ENCODE peak calls at places on chromosomes 5 and 9, in seven cellular contexts. S is psoas muscle, I is HepG2, Z is heart left ventricle, Y is heart right ventricle, F is GM12865, O is Peyer's patch. R is an unnamed sample.

GRCh38 chr5:119322948-119323629 is 32.7 kb upstream of the TNFAIP8 start:
- DNase-seq in S (no peak), I (no peak), Z (no peak), Y (no peak), F (peak; percentile 66), O (no peak), R (peak; percentile 49)

GRCh38 chr9:119050281-119050680 is 319.0 kb downstream of the BRINP1 start:
- DNase-seq in S (no peak), I (no peak), Z (no peak), Y (no peak), F (no peak), O (no peak), R (no peak)

GRCh38 chr5:66633754-66634153 is 37.6 kb downstream of the MAST4 start:
- DNase-seq in S (no peak), I (peak; percentile 25), Z (no peak), Y (no peak), F (no peak), O (no peak), R (no peak)

GRCh38 chr5:173639-174600 is 17.4 kb upstream of the LRRC14B start:
- DNase-seq in S (peak; percentile 33), I (no peak), Z (no peak), Y (no peak), F (no peak), O (peak; percentile 27), R (no peak)

GRCh38 chr9:89810434-89810833 is 205.6 kb downstream of the GADD45G start:
- DNase-seq in S (no peak), I (no peak), Z (no peak), Y (no peak), F (no peak), O (no peak), R (no peak)

GRCh38 chr5:177195307-177195952 is 61.9 kb downstream of the NSD1 start:
- DNase-seq in S (no peak), I (no peak), Z (no peak), Y (no peak), F (no peak), O (no peak), R (no peak)

GRCh38 chr5:124436294-124436693 is 310.1 kb downstream of the ZNF608 start:
- DNase-seq in S (no peak), I (no peak), Z (no peak), Y (no peak), F (no peak), O (no peak), R (no peak)

GRCh38 chr5:76583163-76584047 is 39.8 kb downstream of the F2RL2 start:
- DNase-seq in S (no peak), I (no peak), Z (no peak), Y (no peak), F (peak; percentile 35), O (no peak), R (no peak)

GRCh38 chr5:65722575-65723424 is 795 bp downstream of the NLN start:
- DNase-seq in S (no peak), I (peak; percentile 29), Z (peak; percentile 30), Y (no peak), F (peak; percentile 54), O (no peak), R (peak; percentile 13)

GRCh38 chr9:136482046-136482792 is 621 bp downstream of the SEC16A start:
- DNase-seq in S (no peak), I (no peak), Z (no peak), Y (no peak), F (peak; percentile 39), O (no peak), R (peak; percentile 62)

GRCh38 chr5:116778015-116778414 is 203.4 kb upstream of the SEMA6A start:
- DNase-seq in S (no peak), I (no peak), Z (no peak), Y (no peak), F (no peak), O (no peak), R (no peak)

GRCh38 chr9:135617991-135618411 is 21.3 kb downstream of the GLT6D1 start:
- DNase-seq in S (no peak), I (no peak), Z (no peak), Y (no peak), F (no peak), O (no peak), R (no peak)

GRCh38 chr9:134899818-134900325 is 17.8 kb downstream of the FCN1 start:
- DNase-seq in S (no peak), I (no peak), Z (no peak), Y (no peak), F (no peak), O (no peak), R (no peak)

DNA sequence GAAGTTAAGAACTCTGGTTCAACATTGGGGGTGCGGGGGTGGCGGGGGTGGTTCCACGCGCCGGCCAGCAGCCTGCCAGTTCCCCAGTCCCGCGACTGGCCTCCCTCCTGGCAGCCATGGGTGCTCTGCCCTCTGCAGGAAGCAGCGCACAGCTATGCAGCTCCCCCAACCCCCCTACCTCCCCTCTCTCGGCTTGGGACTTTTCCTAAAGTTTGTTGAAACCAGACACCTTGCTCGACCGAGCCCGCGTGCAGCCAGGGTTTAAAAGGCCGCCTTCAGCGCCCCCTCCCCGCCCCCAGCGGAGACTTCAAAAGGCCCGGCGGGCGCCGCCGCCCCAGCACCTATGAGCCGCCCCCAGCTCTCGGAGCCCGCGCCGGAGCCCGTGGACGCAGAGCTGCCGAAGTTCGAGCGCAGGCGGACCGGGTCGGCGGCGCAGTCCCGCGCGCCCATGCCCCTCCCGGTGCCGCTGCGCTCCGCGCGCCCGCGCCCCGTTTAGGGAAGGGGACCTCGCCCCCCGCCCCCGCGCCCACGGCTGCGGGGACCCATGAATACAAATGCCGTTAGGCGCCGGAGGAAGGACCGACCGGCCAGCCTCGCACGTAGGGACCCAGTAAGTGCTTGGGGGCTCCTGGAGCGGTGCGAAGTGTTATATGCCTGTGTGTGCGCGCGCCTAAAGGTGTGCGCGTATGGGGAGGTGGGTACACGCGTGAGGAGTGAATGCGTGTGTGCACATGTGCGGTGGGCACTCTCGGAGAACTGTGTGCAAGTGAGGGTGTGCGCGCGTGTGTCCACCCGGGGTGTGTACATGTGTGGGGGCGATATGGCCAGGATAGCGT is 1.4 kb upstream of the COL27A1 start:
- DNase-seq in S (peak; percentile 57), I (peak; percentile 95), Z (no peak), Y (no peak), F (no peak), O (no peak), R (peak; percentile 15)
- TF ChIP-seq CTCF in S (peak; percentile 9), I (peak; percentile 96), Z (peak; percentile 33), Y (no peak), F (no peak), O (no peak), R (no peak)

DNA sequence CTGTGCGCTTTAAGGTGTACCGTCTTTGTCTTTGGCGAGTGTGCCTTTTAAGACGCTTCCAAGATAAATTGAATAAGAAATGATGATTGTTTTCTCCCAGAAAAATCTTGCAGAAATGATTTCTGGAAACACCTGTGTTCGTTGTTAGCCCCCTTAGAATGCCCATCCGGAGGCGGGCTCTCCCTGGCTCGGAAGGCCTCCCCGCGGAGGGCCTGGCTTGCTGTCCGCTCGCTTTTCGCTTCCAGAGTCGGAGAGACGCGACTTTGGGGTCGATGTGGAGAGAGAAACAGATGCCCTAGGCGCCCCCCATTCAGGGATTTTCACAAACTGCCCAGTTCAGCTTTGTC is 23.9 kb downstream of the LECT2 start:
- DNase-seq in S (no peak), I (no peak), Z (no peak), Y (no peak), F (no peak), O (no peak), R (no peak)
- TF ChIP-seq CTCF in S (no peak), I (no peak), Z (no peak), Y (no peak), F (no peak), O (no peak), R (no peak)

GRCh38 chr5:100424787-100425186 is 110.4 kb upstream of the FAM174A start:
- DNase-seq in S (no peak), I (no peak), Z (no peak), Y (no peak), F (no peak), O (no peak), R (peak; percentile 9)

DNA sequence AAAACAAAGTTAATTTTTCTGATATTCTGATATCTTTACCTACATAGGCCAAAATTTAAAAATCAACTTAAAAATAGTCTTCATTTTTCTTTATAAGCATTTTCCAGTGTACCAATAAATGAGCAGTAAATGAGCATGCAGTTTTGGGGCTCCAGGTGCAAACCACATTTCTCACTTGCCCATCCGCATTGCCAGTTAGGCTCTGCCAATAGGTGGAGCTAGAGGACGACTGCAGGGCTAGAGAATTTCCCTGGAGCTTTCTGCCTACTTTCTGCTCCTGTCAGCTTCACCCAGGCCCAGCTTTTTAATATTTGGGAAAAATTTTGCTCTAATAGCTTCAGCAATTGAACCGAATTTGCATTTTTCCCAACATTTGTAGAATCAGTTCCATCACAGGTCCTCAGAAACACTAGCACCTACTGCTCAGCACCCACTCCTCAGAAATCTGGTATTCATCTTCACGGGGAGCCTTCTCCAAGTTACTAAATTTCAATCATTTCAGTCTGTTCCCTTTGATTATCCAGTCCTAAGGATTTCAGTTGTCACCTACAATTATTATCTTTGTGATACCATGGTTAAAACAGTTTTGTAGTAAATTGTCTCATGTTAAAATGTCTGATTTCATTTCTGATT is 104.8 kb upstream of the FAM174A start:
- DNase-seq in S (peak; percentile 39), I (peak; percentile 26), Z (peak; percentile 37), Y (peak; percentile 32), F (peak; percentile 58), O (peak; percentile 46), R (peak; percentile 60)
- TF ChIP-seq CTCF in S (peak; percentile 91), I (peak; percentile 76), Z (peak; percentile 77), Y (peak; percentile 64), F (peak; percentile 96), O (peak; percentile 51), R (peak; percentile 73)

GRCh38 chr9:127801955-127802575 is 617 bp upstream of the FPGS start:
- DNase-seq in S (no peak), I (no peak), Z (no peak), Y (no peak), F (no peak), O (no peak), R (no peak)

GRCh38 chr9:127803507-127804352 is 1.0 kb downstream of the FPGS start:
- DNase-seq in S (peak; percentile 83), I (no peak), Z (no peak), Y (no peak), F (no peak), O (no peak), R (peak; percentile 41)

GRCh38 chr9:127806871-127807270 is 4.2 kb downstream of the FPGS start:
- DNase-seq in S (no peak), I (no peak), Z (no peak), Y (no peak), F (no peak), O (no peak), R (no peak)

GRCh38 chr9:127805620-127806019 is 2.9 kb downstream of the FPGS start:
- DNase-seq in S (no peak), I (peak; percentile 51), Z (no peak), Y (no peak), F (peak; percentile 57), O (peak; percentile 51), R (peak; percentile 71)

DNA sequence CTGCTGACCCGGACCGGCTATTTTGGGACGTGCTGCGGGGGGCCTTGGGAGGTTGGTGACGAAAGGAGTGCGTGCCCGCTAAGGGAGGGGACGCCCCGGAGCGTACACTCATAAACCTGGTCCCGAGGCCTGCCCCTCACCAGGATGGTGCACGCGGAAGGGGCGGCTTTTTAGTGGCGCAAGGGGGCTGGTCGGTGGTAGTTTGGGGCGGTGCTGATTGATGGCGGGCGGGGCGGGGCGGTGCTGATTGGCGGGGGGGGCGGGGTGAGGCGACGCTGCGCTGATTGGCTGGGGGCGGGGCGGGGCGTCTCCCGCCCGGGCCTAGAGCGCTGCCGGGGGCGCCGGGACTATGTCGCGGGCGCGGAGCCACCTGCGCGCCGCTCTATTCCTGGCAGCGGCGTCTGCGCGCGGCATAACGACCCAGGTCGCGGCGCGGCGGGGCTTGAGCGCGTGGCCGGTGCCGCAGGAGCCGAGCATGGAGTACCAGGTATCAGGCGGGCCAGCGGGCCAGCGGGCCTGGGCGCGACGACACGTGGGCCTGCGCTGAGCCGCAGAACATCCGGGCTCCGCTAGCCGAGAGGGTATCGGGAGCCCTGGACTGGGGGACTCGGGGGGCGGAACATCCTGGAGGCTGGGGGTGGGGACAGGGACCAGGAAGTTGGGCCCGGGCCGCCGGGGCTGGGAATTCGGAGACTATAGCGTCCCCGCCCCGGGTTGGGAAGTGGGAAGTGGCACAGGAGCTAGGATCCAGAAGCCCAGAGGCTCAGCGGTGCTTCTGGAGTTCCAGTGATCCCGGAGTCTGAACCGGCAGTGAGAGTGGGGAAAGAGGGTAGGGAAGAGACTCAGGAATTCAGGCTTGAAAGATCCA is at the start of gene FPGS:
- DNase-seq in S (peak; percentile 95), I (peak; percentile 75), Z (peak; percentile 95), Y (peak; percentile 91), F (peak; percentile 92), O (peak; percentile 90), R (peak; percentile 92)
- TF ChIP-seq CTCF in S (no peak), I (no peak), Z (no peak), Y (no peak), F (no peak), O (no peak), R (no peak)